ENCODE peak calls at places on chromosomes 13 and 19, in four cellular contexts. One of them, this sample, is unnamed.

GRCh38 chr13:38417727-38418126 is 68.1 kb downstream of the UFM1 start:
- DNase-seq in H1: no peak
- DNase-seq in GM12878: no peak
- DNase-seq in HepG2: peak
- DNase-seq in this sample: peak

GRCh38 chr13:44271031-44271433 is 102.6 kb upstream of the SERP2 start:
- DNase-seq in H1: no peak
- DNase-seq in GM12878: no peak
- DNase-seq in HepG2: no peak
- DNase-seq in this sample: no peak

GRCh38 chr13:33070713-33071112 is 54.5 kb downstream of the KL start:
- DNase-seq in H1: no peak
- DNase-seq in GM12878: no peak
- DNase-seq in HepG2: no peak
- DNase-seq in this sample: no peak

GRCh38 chr13:52411629-52412028 is 5.7 kb upstream of the THSD1 start:
- DNase-seq in H1: no peak
- DNase-seq in GM12878: peak
- DNase-seq in HepG2: no peak
- DNase-seq in this sample: no peak

GRCh38 chr19:39237200-39238184 is 7.3 kb downstream of the IFNL3 start:
- DNase-seq in H1: no peak
- DNase-seq in GM12878: peak
- DNase-seq in HepG2: peak
- DNase-seq in this sample: peak

GRCh38 chr19:31349160-31349881 is at the start of gene TSHZ3:
- DNase-seq in H1: no peak
- DNase-seq in GM12878: no peak
- DNase-seq in HepG2: no peak
- DNase-seq in this sample: peak

GRCh38 chr13:61901946-61902541 is 486.4 kb upstream of the PCDH20 start:
- DNase-seq in H1: no peak
- DNase-seq in GM12878: no peak
- DNase-seq in HepG2: no peak
- DNase-seq in this sample: no peak

GRCh38 chr13:45332831-45333219 is 8.2 kb downstream of the TPT1 start:
- DNase-seq in H1: no peak
- DNase-seq in GM12878: no peak
- DNase-seq in HepG2: no peak
- DNase-seq in this sample: no peak

GRCh38 chr13:113668491-113668971 is 1.5 kb downstream of the GRK1 start:
- DNase-seq in H1: no peak
- DNase-seq in GM12878: no peak
- DNase-seq in HepG2: no peak
- DNase-seq in this sample: no peak

GRCh38 chr19:52190679-52191293 is 934 bp downstream of the PPP2R1A start:
- DNase-seq in H1: no peak
- DNase-seq in GM12878: no peak
- DNase-seq in HepG2: no peak
- DNase-seq in this sample: peak

GRCh38 chr13:69857188-69857821 is 250.3 kb upstream of the ATXN8OS start:
- DNase-seq in H1: no peak
- DNase-seq in GM12878: peak
- DNase-seq in HepG2: peak
- DNase-seq in this sample: peak

GRCh38 chr13:71861769-71862168 is 5.2 kb downstream of the DACH1 start:
- DNase-seq in H1: no peak
- DNase-seq in GM12878: no peak
- DNase-seq in HepG2: no peak
- DNase-seq in this sample: no peak

GRCh38 chr19:41588497-41589209 is 12.7 kb downstream of the CEACAM21 start:
- DNase-seq in H1: no peak
- DNase-seq in GM12878: no peak
- DNase-seq in HepG2: peak
- DNase-seq in this sample: peak

GRCh38 chr19:10271543-10272086 is 695 bp downstream of the ICAM1 start:
- DNase-seq in H1: no peak
- DNase-seq in GM12878: no peak
- DNase-seq in HepG2: no peak
- DNase-seq in this sample: peak

GRCh38 chr13:110138009-110138699 is 168.8 kb downstream of the COL4A1 start:
- DNase-seq in H1: no peak
- DNase-seq in GM12878: peak
- DNase-seq in HepG2: peak
- DNase-seq in this sample: peak

GRCh38 chr13:48567521-48568331 is 34.8 kb upstream of the RCBTB2 start:
- DNase-seq in H1: no peak
- DNase-seq in GM12878: no peak
- DNase-seq in HepG2: peak
- DNase-seq in this sample: no peak

GRCh38 chr13:29924482-29924884 is 74.1 kb upstream of the UBL3 start:
- DNase-seq in H1: no peak
- DNase-seq in GM12878: no peak
- DNase-seq in HepG2: peak
- DNase-seq in this sample: no peak

GRCh38 chr19:5046339-5047039 is 77.6 kb downstream of the KDM4B start:
- DNase-seq in H1: no peak
- DNase-seq in GM12878: no peak
- DNase-seq in HepG2: peak
- DNase-seq in this sample: no peak

GRCh38 chr13:76638882-76639281 is 247.3 kb downstream of the KCTD12 start:
- DNase-seq in H1: no peak
- DNase-seq in GM12878: no peak
- DNase-seq in HepG2: no peak
- DNase-seq in this sample: no peak
- TF ChIP-seq HDAC6 in H1: no peak
- TF ChIP-seq HDAC6 in GM12878: no peak
- TF ChIP-seq HDAC6 in HepG2: no peak
- TF ChIP-seq HDAC6 in this sample: no peak

GRCh38 chr13:102648046-102648445 is 46.8 kb downstream of the METTL21C start:
- DNase-seq in H1: no peak
- DNase-seq in GM12878: no peak
- DNase-seq in HepG2: no peak
- DNase-seq in this sample: no peak

GRCh38 chr13:102650444-102650843 is 44.4 kb downstream of the METTL21C start:
- DNase-seq in H1: no peak
- DNase-seq in GM12878: no peak
- DNase-seq in HepG2: no peak
- DNase-seq in this sample: no peak

GRCh38 chr13:102651392-102651791 is 43.5 kb downstream of the METTL21C start:
- DNase-seq in H1: no peak
- DNase-seq in GM12878: no peak
- DNase-seq in HepG2: no peak
- DNase-seq in this sample: no peak

GRCh38 chr13:102654786-102655185 is 40.1 kb downstream of the METTL21C start:
- DNase-seq in H1: no peak
- DNase-seq in GM12878: no peak
- DNase-seq in HepG2: no peak
- DNase-seq in this sample: no peak

GRCh38 chr13:102651892-102652291 is 43.0 kb downstream of the METTL21C start:
- DNase-seq in H1: no peak
- DNase-seq in GM12878: no peak
- DNase-seq in HepG2: no peak
- DNase-seq in this sample: no peak
- TF ChIP-seq TAF1 in H1: no peak
- TF ChIP-seq TAF1 in GM12878: no peak
- TF ChIP-seq TAF1 in HepG2: no peak
- TF ChIP-seq TAF1 in this sample: no peak

DNA sequence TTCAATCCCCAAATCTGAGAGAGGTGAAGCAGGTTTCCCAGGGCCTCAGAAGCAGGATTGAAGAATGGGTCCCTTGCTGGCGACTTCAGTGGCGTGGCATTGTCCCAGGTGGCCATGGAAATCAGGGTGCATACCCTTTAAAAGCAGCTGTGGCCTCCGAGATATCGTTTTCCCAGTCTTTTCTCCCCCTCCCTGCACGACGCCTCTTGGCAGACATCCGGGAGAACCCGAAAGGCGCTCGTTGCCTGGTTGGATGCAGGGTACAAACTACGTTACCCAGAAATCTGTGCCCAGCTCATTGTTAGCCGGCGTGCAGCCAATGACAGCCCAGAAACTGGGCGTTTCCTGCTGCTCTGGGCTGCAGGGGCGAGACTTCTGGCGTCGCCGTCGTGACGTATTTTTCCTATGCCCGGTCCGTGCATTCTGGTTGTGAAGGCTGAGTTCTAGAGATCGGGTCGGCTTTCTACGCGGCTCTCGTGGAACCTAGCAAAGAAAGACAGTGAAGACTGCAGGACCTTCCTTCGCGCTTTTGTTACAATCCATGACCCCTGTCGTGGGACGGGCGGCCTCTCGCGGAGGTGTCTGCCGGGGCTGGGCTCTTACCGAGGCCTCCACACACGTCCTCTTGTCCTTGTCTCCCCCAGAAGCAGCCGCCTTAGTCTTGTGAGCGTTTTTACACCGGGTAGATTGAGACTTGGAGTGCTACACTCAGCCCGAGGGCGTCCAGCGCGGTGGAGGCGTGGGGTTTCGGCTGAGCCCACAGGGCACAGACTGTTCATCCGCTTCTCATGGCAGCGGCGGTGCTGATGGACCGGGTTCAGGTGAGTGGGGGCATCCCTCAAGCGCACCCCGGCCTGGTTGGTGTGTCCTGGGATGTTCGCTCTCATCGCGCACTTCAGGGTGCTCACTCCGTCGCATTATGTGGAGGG is at the start of gene ZNF304:
- DNase-seq in H1: peak
- DNase-seq in GM12878: peak
- DNase-seq in HepG2: peak
- DNase-seq in this sample: peak
- TF ChIP-seq HDAC2 in H1: no peak
- TF ChIP-seq HDAC2 in GM12878: no peak
- TF ChIP-seq HDAC2 in HepG2: peak
- TF ChIP-seq HDAC2 in this sample: no peak

DNA sequence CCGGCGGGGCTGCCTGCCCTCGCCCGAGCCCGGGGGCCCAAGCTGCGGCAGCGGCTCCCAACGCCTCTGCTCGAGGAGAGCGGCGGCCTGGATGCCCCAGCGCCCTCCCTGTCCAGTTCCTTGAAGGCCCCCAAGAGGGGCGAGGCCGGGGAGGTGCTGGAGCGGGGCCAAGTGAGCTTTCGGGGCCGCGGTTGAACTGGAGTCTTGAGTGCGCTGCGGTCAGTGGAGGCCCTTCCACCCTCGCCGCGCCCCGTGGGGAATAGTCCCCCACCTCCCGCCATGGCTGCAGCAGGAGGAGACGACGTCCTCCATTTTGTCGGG is 529 bp upstream of the ZMYM5 start:
- DNase-seq in H1: no peak
- DNase-seq in GM12878: no peak
- DNase-seq in HepG2: no peak
- DNase-seq in this sample: peak
- TF ChIP-seq HDAC6 in H1: no peak
- TF ChIP-seq HDAC6 in GM12878: no peak
- TF ChIP-seq HDAC6 in HepG2: no peak
- TF ChIP-seq HDAC6 in this sample: no peak